ENCODE peak calls at places on chromosomes 1 and 21, in nine cellular contexts. One of them, this sample, is unnamed.

GRCh38 chr1:22332795-22333499 is 118.7 kb upstream of the ZBTB40 start:
- DNase-seq in psoas muscle: no peak
- DNase-seq in hepatocyte: no peak
- DNase-seq in stomach: no peak
- DNase-seq in CD4-positive, alpha-beta memory T cell: no peak
- DNase-seq in mesenchymal stem cell: no peak
- DNase-seq in right atrium auricular region: no peak
- DNase-seq in dorsolateral prefrontal cortex: no peak
- DNase-seq in MM.1S: no peak
- DNase-seq in this sample: no peak

GRCh38 chr1:75053207-75053606 is 81.0 kb upstream of the LHX8 start:
- DNase-seq in mesenchymal stem cell: peak; percentile 4
- DNase-seq in stomach: no peak
- DNase-seq in psoas muscle: no peak
- DNase-seq in dorsolateral prefrontal cortex: no peak
- DNase-seq in CD4-positive, alpha-beta memory T cell: no peak
- DNase-seq in MM.1S: peak; percentile 67
- DNase-seq in hepatocyte: no peak
- DNase-seq in right atrium auricular region: no peak
- DNase-seq in this sample: no peak

GRCh38 chr1:64996541-64997257 is 30.4 kb upstream of the JAK1 start:
- DNase-seq in stomach: no peak
- DNase-seq in CD4-positive, alpha-beta memory T cell: no peak
- DNase-seq in dorsolateral prefrontal cortex: no peak
- DNase-seq in right atrium auricular region: no peak
- DNase-seq in mesenchymal stem cell: no peak
- DNase-seq in hepatocyte: no peak
- DNase-seq in psoas muscle: no peak
- DNase-seq in MM.1S: no peak
- DNase-seq in this sample: no peak

GRCh38 chr1:14499312-14500040 is 99.0 kb upstream of the KAZN start:
- DNase-seq in hepatocyte: no peak
- DNase-seq in MM.1S: no peak
- DNase-seq in right atrium auricular region: no peak
- DNase-seq in CD4-positive, alpha-beta memory T cell: no peak
- DNase-seq in stomach: no peak
- DNase-seq in dorsolateral prefrontal cortex: no peak
- DNase-seq in mesenchymal stem cell: no peak
- DNase-seq in psoas muscle: no peak
- DNase-seq in this sample: no peak

GRCh38 chr21:43626390-43626789 is 32.9 kb downstream of the HSF2BP start:
- DNase-seq in mesenchymal stem cell: peak; percentile 58
- DNase-seq in MM.1S: no peak
- DNase-seq in psoas muscle: no peak
- DNase-seq in hepatocyte: peak; percentile 35
- DNase-seq in stomach: no peak
- DNase-seq in CD4-positive, alpha-beta memory T cell: no peak
- DNase-seq in dorsolateral prefrontal cortex: no peak
- DNase-seq in right atrium auricular region: no peak
- DNase-seq in this sample: no peak

GRCh38 chr1:244409648-244410164 is 42.0 kb downstream of the ADSS2 start:
- DNase-seq in stomach: no peak
- DNase-seq in CD4-positive, alpha-beta memory T cell: no peak
- DNase-seq in dorsolateral prefrontal cortex: no peak
- DNase-seq in mesenchymal stem cell: no peak
- DNase-seq in hepatocyte: no peak
- DNase-seq in MM.1S: no peak
- DNase-seq in right atrium auricular region: no peak
- DNase-seq in psoas muscle: no peak
- DNase-seq in this sample: no peak

GRCh38 chr1:47809301-47810084 is 187.7 kb downstream of the TRABD2B start:
- DNase-seq in dorsolateral prefrontal cortex: no peak
- DNase-seq in psoas muscle: no peak
- DNase-seq in hepatocyte: peak; percentile 23
- DNase-seq in CD4-positive, alpha-beta memory T cell: no peak
- DNase-seq in right atrium auricular region: no peak
- DNase-seq in MM.1S: no peak
- DNase-seq in mesenchymal stem cell: no peak
- DNase-seq in stomach: no peak
- DNase-seq in this sample: no peak

GRCh38 chr1:29469457-29469856 is 233.1 kb downstream of the PTPRU start:
- DNase-seq in MM.1S: no peak
- DNase-seq in CD4-positive, alpha-beta memory T cell: no peak
- DNase-seq in psoas muscle: peak; percentile 76
- DNase-seq in stomach: no peak
- DNase-seq in right atrium auricular region: no peak
- DNase-seq in dorsolateral prefrontal cortex: no peak
- DNase-seq in mesenchymal stem cell: no peak
- DNase-seq in hepatocyte: no peak
- DNase-seq in this sample: no peak

GRCh38 chr1:167342846-167343245 is 122.2 kb downstream of the POU2F1 start:
- DNase-seq in psoas muscle: no peak
- DNase-seq in hepatocyte: peak; percentile 6
- DNase-seq in stomach: no peak
- DNase-seq in right atrium auricular region: no peak
- DNase-seq in MM.1S: peak; percentile 66
- DNase-seq in mesenchymal stem cell: no peak
- DNase-seq in CD4-positive, alpha-beta memory T cell: peak; percentile 4
- DNase-seq in dorsolateral prefrontal cortex: no peak
- DNase-seq in this sample: no peak

GRCh38 chr1:59007820-59008598 is 224.2 kb upstream of the JUN start:
- DNase-seq in right atrium auricular region: no peak
- DNase-seq in stomach: no peak
- DNase-seq in mesenchymal stem cell: no peak
- DNase-seq in dorsolateral prefrontal cortex: no peak
- DNase-seq in psoas muscle: no peak
- DNase-seq in hepatocyte: no peak
- DNase-seq in CD4-positive, alpha-beta memory T cell: no peak
- DNase-seq in MM.1S: peak; percentile 71
- DNase-seq in this sample: no peak

GRCh38 chr1:154176341-154176740 is 15.6 kb downstream of the TPM3 start:
- DNase-seq in MM.1S: no peak
- DNase-seq in right atrium auricular region: no peak
- DNase-seq in stomach: no peak
- DNase-seq in CD4-positive, alpha-beta memory T cell: no peak
- DNase-seq in psoas muscle: no peak
- DNase-seq in dorsolateral prefrontal cortex: no peak
- DNase-seq in hepatocyte: peak; percentile 41
- DNase-seq in mesenchymal stem cell: peak; percentile 83
- DNase-seq in this sample: peak; percentile 61

GRCh38 chr1:32447469-32448185 is 17.2 kb upstream of the ZBTB8B start:
- DNase-seq in psoas muscle: no peak
- DNase-seq in CD4-positive, alpha-beta memory T cell: no peak
- DNase-seq in mesenchymal stem cell: peak; percentile 67
- DNase-seq in MM.1S: no peak
- DNase-seq in right atrium auricular region: no peak
- DNase-seq in hepatocyte: peak; percentile 62
- DNase-seq in dorsolateral prefrontal cortex: no peak
- DNase-seq in stomach: no peak
- DNase-seq in this sample: peak; percentile 73

GRCh38 chr1:94820918-94821317 is 761 bp downstream of the SLC44A3 start:
- DNase-seq in CD4-positive, alpha-beta memory T cell: no peak
- DNase-seq in stomach: no peak
- DNase-seq in dorsolateral prefrontal cortex: no peak
- DNase-seq in psoas muscle: no peak
- DNase-seq in mesenchymal stem cell: peak; percentile 34
- DNase-seq in MM.1S: no peak
- DNase-seq in hepatocyte: no peak
- DNase-seq in right atrium auricular region: no peak
- DNase-seq in this sample: no peak

GRCh38 chr1:230713547-230713914 is 391 bp downstream of the AGT start:
- DNase-seq in hepatocyte: no peak
- DNase-seq in mesenchymal stem cell: no peak
- DNase-seq in stomach: no peak
- DNase-seq in psoas muscle: no peak
- DNase-seq in right atrium auricular region: no peak
- DNase-seq in dorsolateral prefrontal cortex: no peak
- DNase-seq in MM.1S: no peak
- DNase-seq in CD4-positive, alpha-beta memory T cell: no peak
- DNase-seq in this sample: no peak

GRCh38 chr1:212225416-212225815 is 59.8 kb upstream of the PPP2R5A start:
- DNase-seq in stomach: no peak
- DNase-seq in mesenchymal stem cell: no peak
- DNase-seq in psoas muscle: no peak
- DNase-seq in hepatocyte: no peak
- DNase-seq in MM.1S: no peak
- DNase-seq in right atrium auricular region: no peak
- DNase-seq in CD4-positive, alpha-beta memory T cell: peak; percentile 45
- DNase-seq in dorsolateral prefrontal cortex: no peak
- DNase-seq in this sample: no peak

GRCh38 chr1:63688302-63688701 is 85.5 kb upstream of the ROR1 start:
- DNase-seq in dorsolateral prefrontal cortex: no peak
- DNase-seq in mesenchymal stem cell: peak; percentile 26
- DNase-seq in right atrium auricular region: no peak
- DNase-seq in stomach: no peak
- DNase-seq in psoas muscle: no peak
- DNase-seq in hepatocyte: no peak
- DNase-seq in CD4-positive, alpha-beta memory T cell: no peak
- DNase-seq in MM.1S: no peak
- DNase-seq in this sample: no peak

GRCh38 chr1:169462385-169462784 is 23.4 kb downstream of the SLC19A2 start:
- DNase-seq in right atrium auricular region: no peak
- DNase-seq in hepatocyte: no peak
- DNase-seq in MM.1S: no peak
- DNase-seq in dorsolateral prefrontal cortex: no peak
- DNase-seq in psoas muscle: no peak
- DNase-seq in CD4-positive, alpha-beta memory T cell: no peak
- DNase-seq in stomach: no peak
- DNase-seq in mesenchymal stem cell: no peak
- DNase-seq in this sample: no peak
- H3K27ac ChIP-seq in right atrium auricular region: no peak overlapping the region
- H3K27ac ChIP-seq in hepatocyte: no peak overlapping the region
- H3K27ac ChIP-seq in MM.1S: no peak overlapping the region
- H3K27ac ChIP-seq in dorsolateral prefrontal cortex: no peak overlapping the region
- H3K27ac ChIP-seq in psoas muscle: no peak overlapping the region
- H3K27ac ChIP-seq in CD4-positive, alpha-beta memory T cell: no peak overlapping the region
- H3K27ac ChIP-seq in stomach: no peak overlapping the region
- H3K27ac ChIP-seq in mesenchymal stem cell: no peak overlapping the region
- H3K27ac ChIP-seq in this sample: no peak overlapping the region

GRCh38 chr1:11918779-11919519 is 7.3 kb downstream of the KIAA2013 start:
- DNase-seq in stomach: no peak
- DNase-seq in dorsolateral prefrontal cortex: no peak
- DNase-seq in MM.1S: no peak
- DNase-seq in CD4-positive, alpha-beta memory T cell: no peak
- DNase-seq in hepatocyte: peak; percentile 38
- DNase-seq in psoas muscle: peak; percentile 85
- DNase-seq in right atrium auricular region: peak; percentile 84
- DNase-seq in mesenchymal stem cell: peak; percentile 73
- DNase-seq in this sample: no peak
- H3K27ac ChIP-seq in stomach: no peak overlapping the region
- H3K27ac ChIP-seq in dorsolateral prefrontal cortex: peak overlapping the region; percentile 78
- H3K27ac ChIP-seq in MM.1S: no peak overlapping the region
- H3K27ac ChIP-seq in CD4-positive, alpha-beta memory T cell: no peak overlapping the region
- H3K27ac ChIP-seq in hepatocyte: no peak overlapping the region
- H3K27ac ChIP-seq in psoas muscle: peak overlapping the region; percentile 83
- H3K27ac ChIP-seq in right atrium auricular region: peak overlapping the region; percentile 85
- H3K27ac ChIP-seq in mesenchymal stem cell: peak overlapping the region; percentile 58
- H3K27ac ChIP-seq in this sample: no peak overlapping the region

GRCh38 chr1:1164361-1164700 is 9.3 kb upstream of the TTLL10 start:
- DNase-seq in dorsolateral prefrontal cortex: no peak
- DNase-seq in hepatocyte: no peak
- DNase-seq in stomach: no peak
- DNase-seq in CD4-positive, alpha-beta memory T cell: no peak
- DNase-seq in psoas muscle: peak; percentile 10
- DNase-seq in right atrium auricular region: no peak
- DNase-seq in MM.1S: no peak
- DNase-seq in mesenchymal stem cell: no peak
- DNase-seq in this sample: no peak
- H3K27ac ChIP-seq in dorsolateral prefrontal cortex: no peak overlapping the region
- H3K27ac ChIP-seq in hepatocyte: peak overlapping the region; percentile 98
- H3K27ac ChIP-seq in stomach: peak overlapping the region; percentile 95
- H3K27ac ChIP-seq in CD4-positive, alpha-beta memory T cell: no peak overlapping the region
- H3K27ac ChIP-seq in psoas muscle: no peak overlapping the region
- H3K27ac ChIP-seq in right atrium auricular region: no peak overlapping the region
- H3K27ac ChIP-seq in MM.1S: no peak overlapping the region
- H3K27ac ChIP-seq in mesenchymal stem cell: peak overlapping the region; percentile 79
- H3K27ac ChIP-seq in this sample: no peak overlapping the region

DNA sequence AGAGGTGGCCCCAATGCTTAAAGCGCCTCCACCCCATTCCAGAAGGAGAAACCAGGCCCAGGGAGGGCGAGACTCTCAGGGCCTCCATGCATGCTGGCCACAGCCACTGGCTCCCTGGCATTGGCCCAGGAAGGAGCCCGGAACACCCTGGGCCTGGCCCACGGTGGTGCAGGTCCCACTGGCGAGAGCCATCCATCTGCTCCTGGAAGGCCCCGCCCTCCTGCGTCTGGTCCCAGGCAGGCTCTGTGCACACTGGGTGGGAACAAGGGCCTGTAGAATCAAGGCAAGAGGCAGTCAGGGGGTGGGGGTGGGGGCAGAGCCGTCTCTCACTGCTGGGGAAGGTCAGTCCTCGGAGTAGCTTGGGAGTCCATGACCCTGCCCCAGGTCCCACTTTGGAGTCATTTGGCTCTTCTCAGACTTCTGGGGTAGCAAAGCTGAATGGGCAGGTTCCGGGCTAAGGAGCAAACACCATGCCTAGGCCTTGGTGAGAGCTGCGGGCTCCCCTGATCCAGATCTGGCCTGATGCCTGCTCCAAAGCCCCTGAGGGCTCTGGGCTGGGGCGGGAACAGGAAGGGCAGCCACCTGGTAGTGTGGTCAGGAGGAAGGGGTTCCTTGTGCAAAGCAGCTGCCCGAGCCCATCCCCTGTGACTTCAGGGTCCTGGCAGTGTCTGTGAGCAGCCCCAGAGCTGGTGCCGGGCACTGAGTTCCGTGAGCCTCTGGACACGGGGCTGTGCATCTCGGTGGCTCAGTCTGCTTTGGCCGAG is 107.0 kb upstream of the ARHGEF16 start:
- DNase-seq in right atrium auricular region: no peak
- DNase-seq in MM.1S: no peak
- DNase-seq in stomach: peak; percentile 49
- DNase-seq in CD4-positive, alpha-beta memory T cell: no peak
- DNase-seq in mesenchymal stem cell: no peak
- DNase-seq in dorsolateral prefrontal cortex: no peak
- DNase-seq in hepatocyte: no peak
- DNase-seq in psoas muscle: no peak
- DNase-seq in this sample: no peak
- H3K27ac ChIP-seq in right atrium auricular region: no peak overlapping the region
- H3K27ac ChIP-seq in MM.1S: no peak overlapping the region
- H3K27ac ChIP-seq in stomach: peak overlapping the region; percentile 87
- H3K27ac ChIP-seq in CD4-positive, alpha-beta memory T cell: no peak overlapping the region
- H3K27ac ChIP-seq in mesenchymal stem cell: no peak overlapping the region
- H3K27ac ChIP-seq in dorsolateral prefrontal cortex: peak overlapping the region; percentile 73
- H3K27ac ChIP-seq in hepatocyte: no peak overlapping the region
- H3K27ac ChIP-seq in psoas muscle: no peak overlapping the region
- H3K27ac ChIP-seq in this sample: no peak overlapping the region